ENCODE peak calls at places on chromosomes 3 and 15, in five cellular contexts. I is IMR-90, Y is SK-N-SH, M is K562, L is GM12878. U is an unnamed sample.

GRCh38 chr15:36371509-36371908 is 207.9 kb upstream of the CDIN1 start:
- DNase-seq in I (peak), Y (no peak), M (no peak), L (no peak), U (no peak)

GRCh38 chr15:76328106-76328696 is 8.4 kb upstream of the ISL2 start:
- DNase-seq in M (no peak), Y (no peak), L (no peak), I (no peak), U (peak)

GRCh38 chr3:64422932-64423331 is 197.7 kb upstream of the PRICKLE2 start:
- DNase-seq in Y (no peak), L (no peak), M (no peak), I (no peak), U (no peak)

GRCh38 chr3:139541156-139541897 is 1.8 kb upstream of the RBP1 start:
- DNase-seq in L (no peak), Y (peak), M (no peak), I (no peak), U (no peak)

GRCh38 chr15:58510715-58511465 is 79.1 kb downstream of the LIPC start:
- DNase-seq in L (no peak), M (no peak), Y (no peak), I (peak), U (no peak)

GRCh38 chr15:88467935-88468528 is 524 bp downstream of the MRPS11 start:
- DNase-seq in I (peak), M (peak), L (no peak), Y (peak), U (no peak)

GRCh38 chr15:73305331-73306211 is 63.2 kb downstream of the HCN4 start:
- DNase-seq in Y (peak), L (no peak), I (peak), M (peak), U (peak)

GRCh38 chr3:87088984-87089841 is 98.3 kb upstream of the VGLL3 start:
- DNase-seq in M (peak), Y (peak), L (no peak), I (peak), U (peak)

GRCh38 chr15:100559330-100559729 is 30.6 kb upstream of the CERS3 start:
- DNase-seq in Y (no peak), I (peak), M (no peak), L (no peak), U (no peak)

GRCh38 chr3:51389423-51390183 is 1.5 kb upstream of the RBM15B start:
- DNase-seq in I (peak), Y (peak), L (no peak), M (peak), U (peak)

GRCh38 chr3:27573780-27574437 is 89.7 kb upstream of the SLC4A7 start:
- DNase-seq in I (peak), Y (no peak), M (no peak), L (no peak), U (peak)

GRCh38 chr3:152430223-152431002 is 161.7 kb downstream of the MBNL1 start:
- DNase-seq in L (no peak), Y (no peak), I (no peak), M (no peak), U (no peak)

GRCh38 chr3:131796558-131796957 is 238.3 kb downstream of the CPNE4 start:
- DNase-seq in M (no peak), L (peak), I (no peak), Y (no peak), U (no peak)

GRCh38 chr15:70817266-70817665 is 36.7 kb downstream of the LARP6 start:
- DNase-seq in M (no peak), Y (no peak), I (no peak), L (no peak), U (no peak)

GRCh38 chr15:90037961-90038633 is 37.0 kb downstream of the ZNF710 start:
- DNase-seq in M (peak), I (peak), Y (no peak), L (peak), U (no peak)

GRCh38 chr15:67010898-67011619 is 54.3 kb upstream of the SMAD3 start:
- DNase-seq in I (peak), M (no peak), Y (no peak), L (no peak), U (no peak)

GRCh38 chr3:52144034-52144795 is 10.0 kb downstream of the POC1A start:
- DNase-seq in I (peak), Y (peak), L (no peak), M (peak), U (peak)

GRCh38 chr3:60080648-60081047 is 1030.8 kb upstream of the CFAP20DC start:
- DNase-seq in L (no peak), Y (no peak), M (no peak), I (no peak), U (no peak)

GRCh38 chr15:44753345-44753744 is 17.0 kb downstream of the TRIM69 start:
- DNase-seq in M (no peak), I (no peak), Y (no peak), L (no peak), U (no peak)

GRCh38 chr3:58784425-58784824 is 117.9 kb upstream of the FAM3D start:
- DNase-seq in M (no peak), Y (no peak), I (no peak), L (no peak), U (no peak)

GRCh38 chr3:64073362-64073761 is 50.1 kb upstream of the PSMD6 start:
- DNase-seq in M (no peak), Y (peak), I (peak), L (no peak), U (no peak)

GRCh38 chr15:71120428-71120944 is 5.2 kb downstream of the THSD4 start:
- DNase-seq in L (no peak), I (no peak), M (no peak), Y (no peak), U (no peak)

GRCh38 chr15:88635343-88635742 is 3.5 kb upstream of the ISG20 start:
- DNase-seq in Y (no peak), L (no peak), I (no peak), M (no peak), U (no peak)

GRCh38 chr3:43330981-43331380 is 44.6 kb downstream of the SNRK start:
- DNase-seq in Y (no peak), I (peak), L (no peak), M (no peak), U (no peak)

GRCh38 chr3:23685484-23686258 is 120.1 kb upstream of the UBE2E1 start:
- DNase-seq in L (no peak), M (peak), I (peak), Y (peak), U (peak)

GRCh38 chr15:84599906-84600305 is 903 bp upstream of the ZSCAN2 start:
- DNase-seq in M (no peak), Y (no peak), L (no peak), I (no peak), U (no peak)

GRCh38 chr3:123660900-123661299 is 76.0 kb upstream of the HACD2 start:
- DNase-seq in L (no peak), Y (peak), I (peak), M (no peak), U (no peak)

GRCh38 chr3:87206070-87206469 is 21.0 kb upstream of the CHMP2B start:
- DNase-seq in Y (no peak), M (no peak), I (peak), L (no peak), U (peak)

GRCh38 chr3:56919797-56920195 is 118.0 kb upstream of the ARHGEF3 start:
- DNase-seq in M (no peak), I (no peak), Y (no peak), L (no peak), U (no peak)

GRCh38 chr15:78791357-78791756 is 19.9 kb downstream of the ADAMTS7 start:
- DNase-seq in L (no peak), M (no peak), Y (no peak), I (no peak), U (no peak)

GRCh38 chr3:45551214-45552010 is 43.1 kb upstream of the LIMD1 start:
- DNase-seq in M (peak), L (no peak), I (peak), Y (no peak), U (no peak)

GRCh38 chr3:177992993-177993969 is 543.0 kb upstream of the KCNMB2 start:
- DNase-seq in L (no peak), Y (no peak), I (no peak), M (no peak), U (no peak)

GRCh38 chr3:196608693-196609092 is 30.8 kb upstream of the NRROS start:
- DNase-seq in M (no peak), I (no peak), L (no peak), Y (no peak), U (no peak)

GRCh38 chr3:45112939-45113338 is 33.2 kb downstream of the CDCP1 start:
- DNase-seq in Y (no peak), M (no peak), L (no peak), I (peak), U (no peak)

GRCh38 chr3:47475029-47475569 is 642 bp downstream of the SCAP start:
- DNase-seq in L (no peak), I (peak), Y (peak), M (peak), U (no peak)

GRCh38 chr3:115862099-115862498 is 238.8 kb downstream of the GAP43 start:
- DNase-seq in M (no peak), Y (no peak), L (no peak), I (no peak), U (no peak)

GRCh38 chr3:46112296-46112695 is 85.0 kb upstream of the XCR1 start:
- DNase-seq in Y (no peak), M (no peak), L (no peak), I (no peak), U (no peak)

GRCh38 chr3:17833786-17834559 is 91.5 kb upstream of the TBC1D5 start:
- DNase-seq in I (no peak), Y (no peak), M (no peak), L (no peak), U (no peak)

GRCh38 chr3:102529452-102529851 is 94.6 kb downstream of the ZPLD1 start:
- DNase-seq in M (no peak), I (peak), L (no peak), Y (peak), U (peak)

GRCh38 chr3:102532901-102533300 is 98.1 kb downstream of the ZPLD1 start:
- DNase-seq in Y (no peak), L (no peak), I (peak), M (no peak), U (no peak)

GRCh38 chr3:102528727-102529126 is 93.9 kb downstream of the ZPLD1 start:
- DNase-seq in Y (no peak), L (no peak), I (no peak), M (no peak), U (no peak)

GRCh38 chr3:102531686-102532085 is 96.9 kb downstream of the ZPLD1 start:
- DNase-seq in M (no peak), I (no peak), Y (no peak), L (no peak), U (no peak)

DNA sequence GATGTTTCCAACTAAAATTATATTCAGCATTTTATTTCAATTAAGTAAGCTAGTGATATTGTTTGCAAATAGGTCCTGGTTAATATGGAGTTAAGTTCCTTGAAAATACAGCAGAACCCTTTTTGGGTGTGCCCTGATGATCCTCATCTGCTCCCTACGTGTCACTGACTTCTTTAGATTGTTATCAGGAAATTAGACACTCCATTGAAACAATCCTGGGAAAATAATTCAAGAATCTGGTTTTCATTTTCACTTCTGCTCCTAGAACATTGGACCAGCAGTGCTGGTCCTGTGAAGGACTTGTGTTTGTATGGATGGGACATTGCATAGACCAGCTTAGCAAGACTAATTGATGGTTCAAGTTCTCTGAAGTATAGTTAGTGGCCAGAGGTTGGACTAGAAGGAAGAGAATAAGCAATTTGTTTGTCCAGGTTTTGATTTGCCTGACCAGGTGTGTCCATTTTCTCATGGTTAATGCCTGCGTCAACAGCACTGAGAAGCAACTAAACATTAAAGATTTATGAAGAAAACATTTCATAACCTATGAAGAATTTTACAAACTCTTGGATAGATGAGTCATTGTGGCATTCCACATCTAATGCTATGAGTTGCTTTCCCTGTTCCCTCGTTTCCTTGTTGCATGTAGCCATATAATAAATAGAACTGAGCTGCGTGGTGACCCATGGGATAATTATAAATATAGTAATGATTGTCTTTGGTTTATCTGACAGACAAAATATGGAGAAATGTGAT is 95.8 kb downstream of the ZPLD1 start:
- DNase-seq in L (no peak), I (peak), M (no peak), Y (no peak), U (peak)
- TF ChIP-seq RFX5 in L (no peak), I (no peak), M (no peak), Y (no peak), U (no peak)

GRCh38 chr3:172750069-172750367 is 508 bp upstream of the ECT2 start:
- DNase-seq in L (no peak), M (no peak), I (no peak), Y (no peak), U (no peak)

GRCh38 chr3:172746476-172746875 is 4.0 kb upstream of the ECT2 start:
- DNase-seq in I (peak), Y (no peak), L (no peak), M (no peak), U (no peak)

GRCh38 chr3:172751188-172751571 is 654 bp downstream of the ECT2 start:
- DNase-seq in L (no peak), M (peak), Y (peak), I (peak), U (peak)

GRCh38 chr3:172750368-172751187 is at the start of gene ECT2:
- DNase-seq in M (peak), Y (peak), I (peak), L (peak), U (peak)

DNA sequence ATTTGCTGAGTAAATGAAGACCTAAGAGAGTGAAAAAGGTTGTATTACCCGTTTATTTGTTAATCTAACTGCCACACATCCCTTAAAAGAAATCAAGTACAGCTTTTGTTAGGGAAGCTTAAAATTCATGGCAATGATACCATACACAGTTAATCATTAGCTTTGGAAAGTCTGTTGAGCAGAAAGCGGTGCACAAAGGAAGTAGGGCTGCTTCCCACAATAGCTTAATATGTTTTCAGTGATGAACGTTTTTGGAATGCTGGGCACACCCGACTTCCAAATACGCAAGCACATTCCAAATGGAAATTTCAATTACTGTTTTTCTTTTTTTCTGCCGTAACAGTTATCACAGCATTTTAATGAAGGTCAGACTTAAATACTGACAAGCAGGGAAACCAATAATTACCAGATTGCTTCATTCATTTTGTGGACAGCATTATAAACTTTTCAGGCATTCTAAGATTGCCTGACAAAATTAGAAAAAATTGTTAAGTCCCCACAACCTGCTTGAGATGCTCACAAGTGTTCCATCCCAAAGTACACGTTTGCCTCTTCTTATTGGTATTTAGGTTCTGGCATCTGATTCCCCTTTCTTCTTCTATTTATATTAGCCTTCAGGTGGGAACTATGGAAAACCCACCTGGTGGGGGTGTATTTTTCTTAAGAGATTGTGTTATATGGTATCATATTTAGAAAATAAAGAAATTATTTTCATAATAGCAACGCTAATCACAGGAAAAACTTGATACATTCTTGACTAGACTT is 1.1 kb upstream of the ECT2 start:
- DNase-seq in Y (no peak), M (no peak), L (no peak), I (peak), U (peak)
- TF ChIP-seq RCOR1 in Y (no peak), M (no peak), L (no peak), I (no peak), U (no peak)

GRCh38 chr3:130661116-130661515 is 85.5 kb downstream of the PIK3R4 start:
- DNase-seq in M (no peak), L (no peak), I (peak), Y (no peak), U (no peak)

GRCh38 chr3:130656627-130657026 is 90.0 kb downstream of the PIK3R4 start:
- DNase-seq in L (no peak), M (no peak), I (no peak), Y (no peak), U (no peak)

GRCh38 chr3:130658666-130659065 is 88.0 kb downstream of the PIK3R4 start:
- DNase-seq in L (no peak), I (peak), Y (no peak), M (no peak), U (no peak)

GRCh38 chr3:130662407-130663028 is 84.1 kb downstream of the PIK3R4 start:
- DNase-seq in Y (no peak), M (no peak), I (no peak), L (no peak), U (no peak)
- TF ChIP-seq RFX5 in Y (no peak), M (no peak), I (no peak), L (no peak), U (no peak)

DNA sequence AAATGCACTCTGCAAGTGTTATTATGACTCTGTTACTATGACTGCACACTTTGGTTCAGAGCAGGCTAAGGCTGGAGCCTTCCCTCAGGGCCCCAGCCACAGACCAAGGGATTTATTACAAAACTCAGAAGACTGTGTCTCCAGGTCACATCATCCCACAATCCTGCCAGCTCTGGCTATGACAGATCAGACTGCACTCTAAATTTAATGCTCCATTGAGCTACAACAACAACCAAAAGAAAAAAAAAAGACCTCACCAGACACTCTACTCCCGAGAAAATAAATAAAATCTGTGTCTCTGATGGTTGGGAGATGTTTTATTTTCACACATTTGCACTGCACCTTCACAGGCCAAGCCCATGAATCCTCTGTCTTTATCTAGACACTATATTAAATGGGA is 50.9 kb upstream of the CTNNB1 start:
- DNase-seq in Y (peak), L (no peak), M (no peak), I (no peak), U (no peak)
- TF ChIP-seq RCOR1 in Y (no peak), L (no peak), M (no peak), I (no peak), U (no peak)

GRCh38 chr15:41948499-41948898 is 23.9 kb downstream of the EHD4 start:
- DNase-seq in I (no peak), Y (no peak), L (no peak), M (no peak), U (no peak)
- TF ChIP-seq RFX5 in I (no peak), Y (no peak), L (no peak), M (no peak), U (no peak)

GRCh38 chr15:48582472-48583235 is 62.9 kb downstream of the FBN1 start:
- DNase-seq in M (no peak), I (peak), L (no peak), Y (no peak), U (no peak)
- TF ChIP-seq RCOR1 in M (no peak), I (no peak), L (no peak), Y (no peak), U (no peak)